ENCODE peak calls at places on chromosomes 3 and 15, in four cellular contexts. U is IMR-90, O is K562, L is keratinocyte. G is an unnamed sample.
A peak's percentile ranks its signal among the peaks of the same experiment; 100 is the strongest.

GRCh38 chr3:165640031-165640430 is 197.2 kb downstream of the BCHE start:
- DNase-seq in O (no peak), L (no peak), U (no peak), G (no peak)

GRCh38 chr3:183222631-183223030 is 30.4 kb upstream of the B3GNT5 start:
- DNase-seq in O (no peak), U (no peak), L (no peak), G (no peak)

GRCh38 chr3:69999191-70000027 is at the start of gene SAMMSON:
- DNase-seq in U (peak; percentile 73), L (no peak), O (peak; percentile 78), G (no peak)

GRCh38 chr15:100043069-100043641 is 298.6 kb downstream of the ADAMTS17 start:
- DNase-seq in L (peak; percentile 63), U (peak; percentile 57), O (no peak), G (peak; percentile 71)

GRCh38 chr3:70273492-70273891 is 38.9 kb downstream of the MDFIC2 start:
- DNase-seq in U (peak; percentile 2), O (no peak), L (no peak), G (no peak)

GRCh38 chr3:194364652-194365434 is 4.7 kb downstream of the LRRC15 start:
- DNase-seq in U (peak; percentile 94), L (no peak), O (no peak), G (peak; percentile 86)

GRCh38 chr3:194348354-194348753 is 2.8 kb downstream of the CPN2 start:
- DNase-seq in L (no peak), O (no peak), U (no peak), G (no peak)

GRCh38 chr3:3998140-3998977 is 199.1 kb downstream of the LRRN1 start:
- DNase-seq in L (no peak), U (no peak), O (peak; percentile 28), G (peak; percentile 2)

GRCh38 chr3:128245460-128245859 is 92.2 kb downstream of the EEFSEC start:
- DNase-seq in O (no peak), L (no peak), U (no peak), G (no peak)

GRCh38 chr3:64011685-64012084 is 11.6 kb downstream of the PSMD6 start:
- DNase-seq in U (peak; percentile 83), L (no peak), O (no peak), G (peak; percentile 10)

GRCh38 chr3:116057403-116058006 is 387.8 kb downstream of the LSAMP start:
- DNase-seq in O (no peak), U (no peak), L (no peak), G (no peak)

GRCh38 chr15:41989573-41990242 is 17.4 kb upstream of the EHD4 start:
- DNase-seq in L (no peak), U (peak; percentile 59), O (peak; percentile 85), G (peak; percentile 77)

GRCh38 chr15:93895976-93896770 is 335.2 kb upstream of the MCTP2 start:
- DNase-seq in L (no peak), U (no peak), O (no peak), G (no peak)

GRCh38 chr3:63413523-63413922 is 135.4 kb downstream of the SYNPR start:
- DNase-seq in U (no peak), O (no peak), L (no peak), G (no peak)

GRCh38 chr3:66498718-66499611 is 1.9 kb downstream of the LRIG1 start:
- DNase-seq in O (no peak), L (no peak), U (peak; percentile 24), G (peak; percentile 53)

GRCh38 chr3:120451670-120452220 is 953 bp upstream of the FSTL1 start:
- DNase-seq in U (no peak), L (no peak), O (no peak), G (no peak)

GRCh38 chr3:78839710-78840109 is 928.1 kb downstream of the ROBO1 start:
- DNase-seq in L (no peak), O (no peak), U (peak; percentile 57), G (peak; percentile 25)

GRCh38 chr15:58594898-58595297 is 154.6 kb downstream of the ADAM10 start:
- DNase-seq in U (no peak), L (no peak), O (no peak), G (no peak)

GRCh38 chr3:32733631-32734229 is 48.7 kb downstream of the CNOT10 start:
- DNase-seq in L (no peak), O (peak; percentile 25), U (peak; percentile 44), G (peak; percentile 54)

GRCh38 chr3:18415132-18415531 is 10.0 kb downstream of the SATB1 start:
- DNase-seq in O (no peak), L (no peak), U (no peak), G (no peak)

GRCh38 chr15:42627485-42627884 is 52.1 kb downstream of the STARD9 start:
- DNase-seq in O (no peak), L (no peak), U (no peak), G (no peak)

GRCh38 chr15:88661766-88662556 is 23.1 kb downstream of the ISG20 start:
- DNase-seq in U (peak; percentile 56), O (no peak), L (no peak), G (no peak)

GRCh38 chr3:4067893-4068292 is 235.3 kb upstream of the SETMAR start:
- DNase-seq in O (no peak), L (no peak), U (no peak), G (no peak)

DNA sequence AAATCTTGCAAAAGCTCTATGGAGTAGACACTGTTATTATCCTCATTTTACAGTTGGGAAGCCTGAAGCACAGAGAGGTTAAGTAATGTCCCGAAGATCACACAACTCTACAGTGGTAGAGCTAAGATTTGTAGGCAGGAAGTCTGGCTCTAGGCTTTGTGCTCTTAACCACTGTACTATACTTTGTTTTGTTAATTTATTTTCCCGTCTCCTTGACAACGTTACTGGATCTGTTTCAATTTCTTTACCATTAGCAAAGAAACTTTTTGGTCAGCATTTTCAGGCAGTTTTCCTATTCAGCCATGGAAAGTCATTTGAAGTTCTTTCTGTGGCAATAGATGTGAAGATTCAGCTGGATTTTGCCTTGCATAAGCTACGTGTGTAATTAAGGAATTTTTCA is 51.7 kb downstream of the OTOL1 start:
- DNase-seq in O (no peak), U (no peak), L (no peak), G (no peak)
- H3K9me1 ChIP-seq in O (no peaks in the 10 kb centered on the region), U (no peaks in the 10 kb centered on the region), L (no peaks in the 10 kb centered on the region), G (no peaks in the 10 kb centered on the region)

GRCh38 chr3:184688251-184688851 is 23.5 kb downstream of the MAGEF1 start:
- DNase-seq in L (no peak), O (no peak), U (peak; percentile 91), G (no peak)

GRCh38 chr3:184690236-184690883 is 21.5 kb downstream of the MAGEF1 start:
- DNase-seq in O (no peak), U (no peak), L (no peak), G (no peak)

GRCh38 chr3:184691397-184692131 is 20.3 kb downstream of the MAGEF1 start:
- DNase-seq in L (no peak), U (peak; percentile 44), O (no peak), G (no peak)

GRCh38 chr3:184687363-184688049 is 24.4 kb downstream of the MAGEF1 start:
- DNase-seq in L (no peak), O (no peak), U (no peak), G (no peak)

DNA sequence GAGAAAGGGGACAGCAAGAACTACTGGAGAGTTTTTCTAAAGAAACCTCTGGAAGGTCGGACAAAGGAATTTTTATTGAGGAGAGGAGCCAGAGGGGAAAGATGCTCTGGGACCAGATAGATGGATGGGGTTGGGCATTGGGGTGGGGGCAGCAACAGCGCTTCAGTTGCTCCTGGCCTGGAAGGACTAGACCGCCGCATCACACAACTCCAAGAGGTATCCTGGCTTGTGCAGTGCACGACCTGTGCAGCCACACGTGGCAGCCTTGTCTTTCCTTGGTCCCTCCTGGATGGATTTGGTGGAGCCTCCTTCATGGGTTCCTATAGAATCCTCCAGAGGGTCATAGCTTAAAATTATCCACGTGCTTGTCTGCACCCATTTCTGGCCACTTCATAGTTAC is 23.0 kb downstream of the MAGEF1 start:
- DNase-seq in L (no peak), U (no peak), O (no peak), G (no peak)
- H3K9me1 ChIP-seq in L (no peaks in the 10 kb centered on the region), U (peaks cover 19% of the 10 kb centered on the region), O (no peaks in the 10 kb centered on the region), G (no peaks in the 10 kb centered on the region)

GRCh38 chr3:2823437-2824211 is 286.6 kb downstream of the IL5RA start:
- DNase-seq in O (no peak), U (no peak), L (no peak), G (no peak)

GRCh38 chr3:2822611-2823010 is 287.6 kb downstream of the IL5RA start:
- DNase-seq in U (no peak), O (no peak), L (no peak), G (no peak)

GRCh38 chr3:2823016-2823415 is 287.2 kb downstream of the IL5RA start:
- DNase-seq in O (no peak), L (no peak), U (no peak), G (no peak)

GRCh38 chr3:2826453-2826852 is 283.7 kb downstream of the IL5RA start:
- DNase-seq in U (no peak), L (no peak), O (no peak), G (no peak)

DNA sequence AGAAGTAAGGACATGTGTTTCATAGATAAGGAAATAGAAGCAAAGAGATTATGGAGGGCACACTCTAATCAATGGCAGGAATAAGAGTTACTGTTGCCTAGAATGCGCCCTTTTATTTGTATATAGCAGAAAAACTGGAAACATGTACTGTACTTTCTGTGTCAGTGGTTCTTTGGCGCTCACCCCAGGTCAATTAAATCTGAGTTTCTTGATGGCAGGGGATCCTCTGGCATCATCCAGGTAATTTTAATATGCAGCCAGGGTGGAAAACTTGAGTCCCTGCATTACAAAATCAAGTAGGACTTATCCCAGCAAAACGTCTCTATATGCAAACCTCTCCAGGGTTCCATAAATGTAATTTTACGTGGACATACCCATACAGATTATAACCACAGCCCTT is 284.1 kb downstream of the IL5RA start:
- DNase-seq in L (no peak), U (no peak), O (no peak), G (no peak)
- H3K9me1 ChIP-seq in L (no peaks in the 10 kb centered on the region), U (no peaks in the 10 kb centered on the region), O (no peaks in the 10 kb centered on the region), G (no peaks in the 10 kb centered on the region)

DNA sequence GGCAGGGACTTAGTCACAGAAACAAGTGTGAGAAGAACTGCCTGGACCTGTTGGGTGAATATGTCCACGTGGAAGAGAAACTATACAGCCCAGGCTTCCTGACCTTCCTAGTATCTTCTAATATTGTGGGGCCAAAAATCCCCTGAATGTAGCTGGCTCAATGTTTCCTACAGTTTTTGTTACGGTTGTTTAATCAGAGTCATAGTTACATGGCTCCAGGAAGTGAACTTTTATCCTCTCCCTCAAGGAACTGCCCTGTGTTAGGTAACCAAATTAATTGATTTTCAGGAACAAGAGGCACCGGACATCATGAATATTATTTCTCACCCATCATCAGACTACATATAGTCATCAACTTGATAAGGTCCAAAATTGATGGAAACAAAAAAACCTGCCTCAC is 59.0 kb downstream of the ANXA2 start:
- DNase-seq in U (no peak), L (no peak), O (no peak), G (no peak)
- H3K9me1 ChIP-seq in U (no peaks in the 10 kb centered on the region), L (peaks cover 2% of the 10 kb centered on the region), O (no peaks in the 10 kb centered on the region), G (no peaks in the 10 kb centered on the region)

GRCh38 chr3:41907330-41908073 is 54.4 kb downstream of the ULK4 start:
- DNase-seq in O (no peak), L (no peak), U (peak; percentile 59), G (peak; percentile 33)

GRCh38 chr3:41915353-41915752 is 46.5 kb downstream of the ULK4 start:
- DNase-seq in U (no peak), O (no peak), L (no peak), G (no peak)

DNA sequence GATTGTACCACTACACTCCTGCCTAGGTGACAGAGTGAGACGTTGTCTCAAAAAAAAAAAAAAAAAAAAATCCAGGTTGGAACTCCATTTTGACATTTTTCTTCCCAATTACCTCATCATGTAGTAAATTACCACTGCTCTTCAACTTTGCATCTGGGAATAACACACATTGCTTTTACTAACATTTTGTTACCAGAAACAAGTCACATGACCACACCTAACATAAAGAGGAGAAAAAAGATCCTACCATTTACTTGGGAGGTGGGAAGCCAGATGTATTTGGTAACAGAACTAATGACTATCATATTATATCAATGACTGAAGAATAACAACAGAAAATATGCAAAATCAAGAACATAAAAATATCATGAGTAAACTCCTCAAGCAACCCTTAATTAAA is 49.6 kb downstream of the ULK4 start:
- DNase-seq in O (no peak), U (no peak), L (no peak), G (no peak)
- H3K9me1 ChIP-seq in O (no peaks in the 10 kb centered on the region), U (no peaks in the 10 kb centered on the region), L (no peaks in the 10 kb centered on the region), G (no peaks in the 10 kb centered on the region)

G was measured in endothelial cell of umbilical vein.